ENCODE peak calls at places on chromosome 9, in five cellular contexts. One of them, this sample, is unnamed.
A peak's percentile ranks its signal among the peaks of the same experiment; 100 is the strongest.

GRCh38 chr9:129885018-129885669 is 49.9 kb downstream of the USP20 start:
- DNase-seq in NAMALWA: peak; percentile 52
- DNase-seq in A549: no peak
- DNase-seq in activated T-cell treated with anti-CD3 and anti-CD28 coated beads, Interleukin-2, amount 50 U/mL, for 24 hours: peak; percentile 76
- DNase-seq in activated naive CD4-positive, alpha-beta T cell treated with anti-CD3 and anti-CD28 coated beads for 36 hours: peak; percentile 72
- DNase-seq in this sample: peak; percentile 57

GRCh38 chr9:108259917-108260675 is 595.7 kb downstream of the ACTL7B start:
- DNase-seq in activated T-cell treated with anti-CD3 and anti-CD28 coated beads, Interleukin-2, amount 50 U/mL, for 24 hours: no peak
- DNase-seq in activated naive CD4-positive, alpha-beta T cell treated with anti-CD3 and anti-CD28 coated beads for 36 hours: no peak
- DNase-seq in A549: no peak
- DNase-seq in NAMALWA: no peak
- DNase-seq in this sample: no peak

GRCh38 chr9:127968046-127968445 is 12.7 kb downstream of the EEIG1 start:
- DNase-seq in NAMALWA: no peak
- DNase-seq in A549: peak; percentile 90
- DNase-seq in activated naive CD4-positive, alpha-beta T cell treated with anti-CD3 and anti-CD28 coated beads for 36 hours: peak; percentile 83
- DNase-seq in activated T-cell treated with anti-CD3 and anti-CD28 coated beads, Interleukin-2, amount 50 U/mL, for 24 hours: no peak
- DNase-seq in this sample: no peak

GRCh38 chr9:70421272-70422180 is 7.1 kb upstream of the KLF9 start:
- DNase-seq in NAMALWA: no peak
- DNase-seq in activated naive CD4-positive, alpha-beta T cell treated with anti-CD3 and anti-CD28 coated beads for 36 hours: peak; percentile 51
- DNase-seq in A549: no peak
- DNase-seq in activated T-cell treated with anti-CD3 and anti-CD28 coated beads, Interleukin-2, amount 50 U/mL, for 24 hours: peak; percentile 40
- DNase-seq in this sample: no peak

GRCh38 chr9:14391620-14392019 is 77.7 kb upstream of the NFIB start:
- DNase-seq in A549: no peak
- DNase-seq in activated naive CD4-positive, alpha-beta T cell treated with anti-CD3 and anti-CD28 coated beads for 36 hours: no peak
- DNase-seq in activated T-cell treated with anti-CD3 and anti-CD28 coated beads, Interleukin-2, amount 50 U/mL, for 24 hours: no peak
- DNase-seq in NAMALWA: no peak
- DNase-seq in this sample: no peak

GRCh38 chr9:87277346-87277745 is 220.3 kb upstream of the DAPK1 start:
- DNase-seq in activated T-cell treated with anti-CD3 and anti-CD28 coated beads, Interleukin-2, amount 50 U/mL, for 24 hours: no peak
- DNase-seq in NAMALWA: no peak
- DNase-seq in A549: no peak
- DNase-seq in activated naive CD4-positive, alpha-beta T cell treated with anti-CD3 and anti-CD28 coated beads for 36 hours: no peak
- DNase-seq in this sample: no peak

GRCh38 chr9:88251903-88252302 is 113.6 kb upstream of the SPATA31C2 start:
- DNase-seq in activated naive CD4-positive, alpha-beta T cell treated with anti-CD3 and anti-CD28 coated beads for 36 hours: no peak
- DNase-seq in activated T-cell treated with anti-CD3 and anti-CD28 coated beads, Interleukin-2, amount 50 U/mL, for 24 hours: no peak
- DNase-seq in A549: no peak
- DNase-seq in NAMALWA: no peak
- DNase-seq in this sample: no peak

GRCh38 chr9:93081081-93081529 is 14.9 kb upstream of the CARD19 start:
- DNase-seq in activated naive CD4-positive, alpha-beta T cell treated with anti-CD3 and anti-CD28 coated beads for 36 hours: peak; percentile 3
- DNase-seq in A549: no peak
- DNase-seq in NAMALWA: no peak
- DNase-seq in activated T-cell treated with anti-CD3 and anti-CD28 coated beads, Interleukin-2, amount 50 U/mL, for 24 hours: peak; percentile 25
- DNase-seq in this sample: no peak

GRCh38 chr9:88258012-88258411 is 119.7 kb upstream of the SPATA31C2 start:
- DNase-seq in NAMALWA: no peak
- DNase-seq in A549: no peak
- DNase-seq in activated T-cell treated with anti-CD3 and anti-CD28 coated beads, Interleukin-2, amount 50 U/mL, for 24 hours: no peak
- DNase-seq in activated naive CD4-positive, alpha-beta T cell treated with anti-CD3 and anti-CD28 coated beads for 36 hours: no peak
- DNase-seq in this sample: no peak

GRCh38 chr9:26779072-26779471 is 113.5 kb downstream of the CAAP1 start:
- DNase-seq in A549: no peak
- DNase-seq in activated T-cell treated with anti-CD3 and anti-CD28 coated beads, Interleukin-2, amount 50 U/mL, for 24 hours: no peak
- DNase-seq in NAMALWA: no peak
- DNase-seq in activated naive CD4-positive, alpha-beta T cell treated with anti-CD3 and anti-CD28 coated beads for 36 hours: no peak
- DNase-seq in this sample: no peak

GRCh38 chr9:102054811-102055210 is 316.4 kb upstream of the GRIN3A start:
- DNase-seq in NAMALWA: no peak
- DNase-seq in activated T-cell treated with anti-CD3 and anti-CD28 coated beads, Interleukin-2, amount 50 U/mL, for 24 hours: no peak
- DNase-seq in activated naive CD4-positive, alpha-beta T cell treated with anti-CD3 and anti-CD28 coated beads for 36 hours: no peak
- DNase-seq in A549: no peak
- DNase-seq in this sample: no peak

GRCh38 chr9:112757300-112757883 is 6.8 kb downstream of the SNX30 start:
- DNase-seq in NAMALWA: no peak
- DNase-seq in activated naive CD4-positive, alpha-beta T cell treated with anti-CD3 and anti-CD28 coated beads for 36 hours: no peak
- DNase-seq in activated T-cell treated with anti-CD3 and anti-CD28 coated beads, Interleukin-2, amount 50 U/mL, for 24 hours: no peak
- DNase-seq in A549: no peak
- DNase-seq in this sample: no peak

GRCh38 chr9:21395778-21396717 is 10.8 kb upstream of the IFNA2 start:
- DNase-seq in activated naive CD4-positive, alpha-beta T cell treated with anti-CD3 and anti-CD28 coated beads for 36 hours: peak; percentile 64
- DNase-seq in A549: no peak
- DNase-seq in activated T-cell treated with anti-CD3 and anti-CD28 coated beads, Interleukin-2, amount 50 U/mL, for 24 hours: peak; percentile 79
- DNase-seq in NAMALWA: peak; percentile 44
- DNase-seq in this sample: no peak

GRCh38 chr9:93427655-93428379 is 23.7 kb upstream of the FAM120A start:
- DNase-seq in NAMALWA: no peak
- DNase-seq in activated naive CD4-positive, alpha-beta T cell treated with anti-CD3 and anti-CD28 coated beads for 36 hours: no peak
- DNase-seq in A549: no peak
- DNase-seq in activated T-cell treated with anti-CD3 and anti-CD28 coated beads, Interleukin-2, amount 50 U/mL, for 24 hours: no peak
- DNase-seq in this sample: no peak

GRCh38 chr9:37710039-37710438 is 43.6 kb upstream of the TRMT10B start:
- DNase-seq in NAMALWA: no peak
- DNase-seq in activated T-cell treated with anti-CD3 and anti-CD28 coated beads, Interleukin-2, amount 50 U/mL, for 24 hours: no peak
- DNase-seq in A549: no peak
- DNase-seq in activated naive CD4-positive, alpha-beta T cell treated with anti-CD3 and anti-CD28 coated beads for 36 hours: no peak
- DNase-seq in this sample: no peak

GRCh38 chr9:111036946-111037743 is 1.1 kb downstream of the LPAR1 start:
- DNase-seq in NAMALWA: no peak
- DNase-seq in activated T-cell treated with anti-CD3 and anti-CD28 coated beads, Interleukin-2, amount 50 U/mL, for 24 hours: no peak
- DNase-seq in A549: no peak
- DNase-seq in activated naive CD4-positive, alpha-beta T cell treated with anti-CD3 and anti-CD28 coated beads for 36 hours: no peak
- DNase-seq in this sample: no peak

GRCh38 chr9:135098400-135099105 is 11.1 kb downstream of the OLFM1 start:
- DNase-seq in A549: no peak
- DNase-seq in activated naive CD4-positive, alpha-beta T cell treated with anti-CD3 and anti-CD28 coated beads for 36 hours: peak; percentile 33
- DNase-seq in NAMALWA: no peak
- DNase-seq in activated T-cell treated with anti-CD3 and anti-CD28 coated beads, Interleukin-2, amount 50 U/mL, for 24 hours: no peak
- DNase-seq in this sample: peak; percentile 21

This sample was measured in MM.1S.